ENCODE peak calls at places on chromosomes 4 and X, in five cellular contexts. W is anterior cingulate cortex; O is tibial artery; M is HTR-8/SVneo; G is activated CD8-positive, alpha-beta T cell treated with anti-CD3 and anti-CD28 coated beads, Interleukin-2, amount 10 ng/mL, durations not matched to agents 7 days and 5 days. K is an unnamed sample.

GRCh38 chr4:91485415-91485814 is 818.4 kb upstream of the GRID2 start:
- DNase-seq in W (no peak), O (no peak), M (no peak), G (no peak), K (no peak)

GRCh38 chr4:40612831-40613230 is 16.8 kb downstream of the RBM47 start:
- DNase-seq in W (no peak), O (no peak), M (no peak), G (no peak), K (no peak)

GRCh38 chr4:156633846-156634245 is 337.8 kb downstream of the PDGFC start:
- DNase-seq in W (no peak), O (no peak), M (no peak), G (no peak), K (no peak)

GRCh38 chr4:108466936-108467902 is 153.2 kb upstream of the RPL34 start:
- DNase-seq in W (no peak), O (no peak), M (peak), G (peak), K (no peak)

GRCh38 chr4:151340751-151341385 is 15.5 kb upstream of the SH3D19 start:
- DNase-seq in W (no peak), O (no peak), M (no peak), G (no peak), K (no peak)

GRCh38 chr4:128565565-128566186 is 243.8 kb upstream of the JADE1 start:
- DNase-seq in W (no peak), O (no peak), M (peak), G (peak), K (no peak)

GRCh38 chrX:50691820-50692219 is 122.2 kb downstream of the SHROOM4 start:
- DNase-seq in W (no peak), O (no peak), M (peak), G (peak), K (no peak)

GRCh38 chrX:153794897-153795816 is 689 bp downstream of the SSR4 start:
- DNase-seq in W (no peak), O (no peak), M (no peak), G (peak), K (no peak)

GRCh38 chr4:186775867-186776266 is 52.2 kb upstream of the FAT1 start:
- DNase-seq in W (no peak), O (no peak), M (no peak), G (no peak), K (no peak)

GRCh38 chr4:1385373-1386340 is 20.6 kb downstream of the NKX1-1 start:
- DNase-seq in W (no peak), O (peak), M (no peak), G (no peak), K (no peak)

GRCh38 chr4:128868758-128869157 is 59.3 kb downstream of the JADE1 start:
- DNase-seq in W (no peak), O (no peak), M (no peak), G (no peak), K (no peak)

GRCh38 chrX:33133320-33133719 is 78.0 kb downstream of the DMD start:
- DNase-seq in W (no peak), O (no peak), M (no peak), G (no peak), K (no peak)

GRCh38 chrX:49001521-49002090 is 458 bp downstream of the GRIPAP1 start:
- DNase-seq in W (no peak), O (no peak), M (peak), G (peak), K (no peak)

GRCh38 chrX:53440631-53441517 is 6.7 kb upstream of the HSD17B10 start:
- DNase-seq in W (no peak), O (peak), M (no peak), G (peak), K (peak)

GRCh38 chr4:81811562-81812293 is 340.0 kb upstream of the RASGEF1B start:
- DNase-seq in W (no peak), O (no peak), M (no peak), G (no peak), K (no peak)

GRCh38 chr4:142900622-142901021 is 54.5 kb upstream of the INPP4B start:
- DNase-seq in W (no peak), O (no peak), M (no peak), G (no peak), K (no peak)

GRCh38 chrX:150372280-150372679 is 9.2 kb downstream of the MAMLD1 start:
- DNase-seq in W (no peak), O (no peak), M (no peak), G (no peak), K (no peak)

GRCh38 chrX:24774650-24775049 is 80.9 kb downstream of the POLA1 start:
- DNase-seq in W (no peak), O (no peak), M (no peak), G (no peak), K (no peak)

GRCh38 chr4:16123356-16124084 is 39.7 kb upstream of the PROM1 start:
- DNase-seq in W (no peak), O (no peak), M (no peak), G (no peak), K (no peak)

GRCh38 chr4:151736367-151736766 is 24.4 kb downstream of the GATB start:
- DNase-seq in W (no peak), O (no peak), M (no peak), G (no peak), K (no peak)

GRCh38 chrX:45711231-45711630 is 510.6 kb upstream of the DIPK2B start:
- DNase-seq in W (no peak), O (no peak), M (no peak), G (no peak), K (no peak)

GRCh38 chr4:115090483-115091075 is 22.8 kb downstream of the NDST4 start:
- DNase-seq in W (no peak), O (no peak), M (no peak), G (no peak), K (no peak)

GRCh38 chrX:12115377-12115776 is 22.9 kb upstream of the FRMPD4 start:
- DNase-seq in W (no peak), O (no peak), M (no peak), G (no peak), K (no peak)

GRCh38 chrX:1093112-1093511 is 119.3 kb downstream of the CRLF2 start:
- DNase-seq in W (no peak), O (no peak), M (no peak), G (peak), K (no peak)

GRCh38 chr4:6992728-6993655 is 50.2 kb upstream of the TADA2B start:
- DNase-seq in W (no peak), O (no peak), M (no peak), G (no peak), K (no peak)

GRCh38 chrX:38232287-38232686 is 11.6 kb upstream of the SRPX start:
- DNase-seq in W (no peak), O (no peak), M (no peak), G (no peak), K (no peak)

GRCh38 chrX:68685722-68686683 is 38.5 kb downstream of the STARD8 start:
- DNase-seq in W (no peak), O (no peak), M (no peak), G (peak), K (no peak)

GRCh38 chrX:41621236-41621651 is 67.5 kb upstream of the GPR34 start:
- DNase-seq in W (no peak), O (no peak), M (peak), G (no peak), K (no peak)

GRCh38 chr4:121156822-121157769 is 7.0 kb downstream of the TNIP3 start:
- DNase-seq in W (no peak), O (no peak), M (peak), G (peak), K (peak)

GRCh38 chr4:168509786-168510185 is 12.9 kb downstream of the PALLD start:
- DNase-seq in W (no peak), O (no peak), M (no peak), G (peak), K (no peak)

GRCh38 chr4:125323547-125324100 is 8.9 kb downstream of the FAT4 start:
- DNase-seq in W (no peak), O (no peak), M (peak), G (no peak), K (no peak)

GRCh38 chr4:140932646-140933045 is 176.5 kb upstream of the TBC1D9 start:
- DNase-seq in W (no peak), O (no peak), M (no peak), G (no peak), K (no peak)

GRCh38 chr4:86898562-86898961 is 6.3 kb upstream of the C4orf36 start:
- DNase-seq in W (no peak), O (no peak), M (no peak), G (no peak), K (no peak)

GRCh38 chr4:165177725-165178666 is 29.4 kb upstream of the KLHL2 start:
- DNase-seq in W (no peak), O (no peak), M (no peak), G (no peak), K (no peak)

GRCh38 chr4:4574792-4575191 is 32.9 kb upstream of the STX18 start:
- DNase-seq in W (no peak), O (no peak), M (peak), G (peak), K (no peak)